ENCODE peak calls at places on chromosomes 4 and X, in six cellular contexts. One of them, this sample, is unnamed.

GRCh38 chrX:49761481-49761880 is 65.7 kb upstream of the PAGE1 start:
- DNase-seq in neural progenitor cell: peak; percentile 24
- DNase-seq in MM.1S: peak; percentile 20
- DNase-seq in GM23338: peak; percentile 37
- DNase-seq in HCT116: no peak
- DNase-seq in hepatocyte: peak; percentile 31
- DNase-seq in this sample: peak; percentile 27

GRCh38 chr4:137463377-137464003 is 68.8 kb downstream of the PCDH18 start:
- DNase-seq in hepatocyte: no peak
- DNase-seq in GM23338: no peak
- DNase-seq in MM.1S: no peak
- DNase-seq in HCT116: no peak
- DNase-seq in neural progenitor cell: no peak
- DNase-seq in this sample: no peak

GRCh38 chr4:87677731-87678130 is 27.7 kb downstream of the DMP1 start:
- DNase-seq in hepatocyte: no peak
- DNase-seq in neural progenitor cell: no peak
- DNase-seq in HCT116: no peak
- DNase-seq in MM.1S: peak; percentile 58
- DNase-seq in GM23338: no peak
- DNase-seq in this sample: no peak

GRCh38 chrX:26558719-26559386 is 342.9 kb downstream of the MAGEB5 start:
- DNase-seq in GM23338: no peak
- DNase-seq in HCT116: no peak
- DNase-seq in MM.1S: no peak
- DNase-seq in neural progenitor cell: no peak
- DNase-seq in hepatocyte: no peak
- DNase-seq in this sample: no peak

GRCh38 chrX:135086197-135086854 is 34.0 kb downstream of the ETDB start:
- DNase-seq in HCT116: peak; percentile 63
- DNase-seq in neural progenitor cell: peak; percentile 69
- DNase-seq in GM23338: peak; percentile 82
- DNase-seq in MM.1S: peak; percentile 83
- DNase-seq in hepatocyte: peak; percentile 80
- DNase-seq in this sample: peak; percentile 84

GRCh38 chrX:110086916-110087484 is 84.1 kb downstream of the TMEM164 start:
- DNase-seq in MM.1S: no peak
- DNase-seq in HCT116: peak; percentile 59
- DNase-seq in neural progenitor cell: peak; percentile 7
- DNase-seq in hepatocyte: peak; percentile 64
- DNase-seq in GM23338: peak; percentile 8
- DNase-seq in this sample: peak; percentile 90

GRCh38 chr4:115515379-115516171 is 402.2 kb upstream of the NDST4 start:
- DNase-seq in HCT116: no peak
- DNase-seq in hepatocyte: no peak
- DNase-seq in MM.1S: peak; percentile 84
- DNase-seq in GM23338: no peak
- DNase-seq in neural progenitor cell: no peak
- DNase-seq in this sample: no peak

GRCh38 chr4:128513664-128514484 is 226.3 kb upstream of the PGRMC2 start:
- DNase-seq in neural progenitor cell: no peak
- DNase-seq in HCT116: no peak
- DNase-seq in MM.1S: peak; percentile 26
- DNase-seq in hepatocyte: no peak
- DNase-seq in GM23338: no peak
- DNase-seq in this sample: no peak

GRCh38 chr4:76879731-76880364 is 18.1 kb downstream of the SOWAHB start:
- DNase-seq in MM.1S: no peak
- DNase-seq in HCT116: no peak
- DNase-seq in hepatocyte: no peak
- DNase-seq in GM23338: no peak
- DNase-seq in neural progenitor cell: no peak
- DNase-seq in this sample: no peak

GRCh38 chr4:48203819-48204218 is 65.8 kb downstream of the TEC start:
- DNase-seq in HCT116: no peak
- DNase-seq in MM.1S: no peak
- DNase-seq in GM23338: no peak
- DNase-seq in neural progenitor cell: no peak
- DNase-seq in hepatocyte: no peak
- DNase-seq in this sample: no peak

GRCh38 chrX:3712870-3713224 is 602 bp downstream of the PRKX start:
- DNase-seq in GM23338: no peak
- DNase-seq in neural progenitor cell: no peak
- DNase-seq in MM.1S: no peak
- DNase-seq in HCT116: no peak
- DNase-seq in hepatocyte: no peak
- DNase-seq in this sample: peak; percentile 1

GRCh38 chr4:101136373-101137370 is 210.7 kb downstream of the PPP3CA start:
- DNase-seq in GM23338: no peak
- DNase-seq in hepatocyte: no peak
- DNase-seq in neural progenitor cell: no peak
- DNase-seq in MM.1S: no peak
- DNase-seq in HCT116: no peak
- DNase-seq in this sample: peak; percentile 11

GRCh38 chr4:168632246-168632832 is 135.5 kb downstream of the PALLD start:
- DNase-seq in hepatocyte: no peak
- DNase-seq in HCT116: no peak
- DNase-seq in MM.1S: no peak
- DNase-seq in neural progenitor cell: peak; percentile 87
- DNase-seq in GM23338: peak; percentile 76
- DNase-seq in this sample: peak; percentile 43

GRCh38 chr4:174244441-174244840 is 39.0 kb downstream of the FBXO8 start:
- DNase-seq in HCT116: no peak
- DNase-seq in MM.1S: no peak
- DNase-seq in hepatocyte: no peak
- DNase-seq in GM23338: no peak
- DNase-seq in neural progenitor cell: no peak
- DNase-seq in this sample: peak; percentile 35

GRCh38 chr4:69977582-69977981 is 12.1 kb upstream of the CSN2 start:
- DNase-seq in GM23338: no peak
- DNase-seq in neural progenitor cell: no peak
- DNase-seq in hepatocyte: no peak
- DNase-seq in HCT116: no peak
- DNase-seq in MM.1S: no peak
- DNase-seq in this sample: no peak

GRCh38 chrX:45001038-45001437 is 128.1 kb downstream of the KDM6A start:
- DNase-seq in hepatocyte: no peak
- DNase-seq in neural progenitor cell: no peak
- DNase-seq in MM.1S: no peak
- DNase-seq in GM23338: no peak
- DNase-seq in HCT116: no peak
- DNase-seq in this sample: peak; percentile 71

GRCh38 chrX:16022580-16023170 is 100.7 kb upstream of the GRPR start:
- DNase-seq in HCT116: peak; percentile 15
- DNase-seq in MM.1S: no peak
- DNase-seq in hepatocyte: no peak
- DNase-seq in GM23338: no peak
- DNase-seq in neural progenitor cell: no peak
- DNase-seq in this sample: peak; percentile 69

GRCh38 chrX:11239230-11239629 is 54.0 kb upstream of the AMELX start:
- DNase-seq in neural progenitor cell: no peak
- DNase-seq in MM.1S: peak; percentile 74
- DNase-seq in GM23338: no peak
- DNase-seq in HCT116: no peak
- DNase-seq in hepatocyte: peak; percentile 59
- DNase-seq in this sample: peak; percentile 86

GRCh38 chrX:13022926-13023325 is 21.5 kb downstream of the FAM9C start:
- DNase-seq in GM23338: no peak
- DNase-seq in neural progenitor cell: no peak
- DNase-seq in MM.1S: no peak
- DNase-seq in hepatocyte: no peak
- DNase-seq in HCT116: no peak
- DNase-seq in this sample: no peak

GRCh38 chr4:78601013-78601412 is 49.4 kb downstream of the ANXA3 start:
- DNase-seq in neural progenitor cell: no peak
- DNase-seq in MM.1S: no peak
- DNase-seq in HCT116: no peak
- DNase-seq in hepatocyte: no peak
- DNase-seq in GM23338: no peak
- DNase-seq in this sample: no peak

GRCh38 chr4:4870493-4871266 is 11.2 kb downstream of the MSX1 start:
- DNase-seq in hepatocyte: no peak
- DNase-seq in HCT116: no peak
- DNase-seq in GM23338: no peak
- DNase-seq in neural progenitor cell: no peak
- DNase-seq in MM.1S: no peak
- DNase-seq in this sample: no peak

GRCh38 chr4:123415977-123416376 is 19.4 kb downstream of the SPRY1 start:
- DNase-seq in GM23338: no peak
- DNase-seq in hepatocyte: no peak
- DNase-seq in neural progenitor cell: no peak
- DNase-seq in MM.1S: no peak
- DNase-seq in HCT116: no peak
- DNase-seq in this sample: peak; percentile 83

GRCh38 chr4:128524311-128524710 is 236.7 kb upstream of the PGRMC2 start:
- DNase-seq in GM23338: no peak
- DNase-seq in neural progenitor cell: no peak
- DNase-seq in hepatocyte: peak; percentile 39
- DNase-seq in MM.1S: no peak
- DNase-seq in HCT116: peak; percentile 53
- DNase-seq in this sample: peak; percentile 84

GRCh38 chr4:19694829-19695228 is 556.9 kb upstream of the SLIT2 start:
- DNase-seq in neural progenitor cell: no peak
- DNase-seq in MM.1S: no peak
- DNase-seq in GM23338: no peak
- DNase-seq in hepatocyte: no peak
- DNase-seq in HCT116: no peak
- DNase-seq in this sample: no peak

GRCh38 chrX:24146283-24146865 is 3.2 kb upstream of the ZFX start:
- DNase-seq in GM23338: no peak
- DNase-seq in MM.1S: no peak
- DNase-seq in HCT116: no peak
- DNase-seq in hepatocyte: no peak
- DNase-seq in neural progenitor cell: peak; percentile 37
- DNase-seq in this sample: peak; percentile 27

GRCh38 chr4:71294301-71294700 is 44.5 kb upstream of the SLC4A4 start:
- DNase-seq in hepatocyte: no peak
- DNase-seq in MM.1S: no peak
- DNase-seq in neural progenitor cell: no peak
- DNase-seq in GM23338: no peak
- DNase-seq in HCT116: no peak
- DNase-seq in this sample: no peak

GRCh38 chr4:41176357-41176756 is 38.0 kb downstream of the APBB2 start:
- DNase-seq in hepatocyte: no peak
- DNase-seq in MM.1S: no peak
- DNase-seq in HCT116: no peak
- DNase-seq in neural progenitor cell: no peak
- DNase-seq in GM23338: no peak
- DNase-seq in this sample: peak; percentile 36

DNA sequence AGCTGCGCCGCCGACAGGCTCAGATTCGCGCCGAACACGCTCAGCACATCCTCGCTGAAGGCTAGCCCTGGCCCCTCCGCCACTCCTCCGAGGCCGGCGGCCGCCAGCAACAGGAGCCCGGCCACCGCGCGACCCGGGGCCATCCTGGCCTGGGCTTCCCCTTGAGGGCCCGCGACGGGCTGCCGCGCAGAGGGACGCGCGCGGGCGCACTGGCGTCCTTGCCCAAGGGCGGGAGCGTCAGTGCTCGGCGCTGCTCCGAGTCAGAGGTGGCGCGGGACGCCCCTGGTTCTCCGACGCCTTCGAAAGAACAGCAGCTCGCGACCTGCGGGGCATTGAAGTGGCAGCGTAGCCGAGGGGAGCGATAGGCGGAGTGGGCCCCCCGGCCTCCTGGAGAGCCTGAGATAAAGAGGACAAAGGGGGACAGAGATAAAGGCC is 745 bp downstream of the SLC39A8 start:
- DNase-seq in MM.1S: peak; percentile 79
- DNase-seq in HCT116: peak; percentile 10
- DNase-seq in GM23338: peak; percentile 68
- DNase-seq in hepatocyte: peak; percentile 76
- DNase-seq in neural progenitor cell: peak; percentile 79
- DNase-seq in this sample: peak; percentile 52
- TF ChIP-seq CTCF in MM.1S: no peak
- TF ChIP-seq CTCF in HCT116: no peak
- TF ChIP-seq CTCF in GM23338: no peak
- TF ChIP-seq CTCF in hepatocyte: no peak
- TF ChIP-seq CTCF in neural progenitor cell: no peak
- TF ChIP-seq CTCF in this sample: no peak

DNA sequence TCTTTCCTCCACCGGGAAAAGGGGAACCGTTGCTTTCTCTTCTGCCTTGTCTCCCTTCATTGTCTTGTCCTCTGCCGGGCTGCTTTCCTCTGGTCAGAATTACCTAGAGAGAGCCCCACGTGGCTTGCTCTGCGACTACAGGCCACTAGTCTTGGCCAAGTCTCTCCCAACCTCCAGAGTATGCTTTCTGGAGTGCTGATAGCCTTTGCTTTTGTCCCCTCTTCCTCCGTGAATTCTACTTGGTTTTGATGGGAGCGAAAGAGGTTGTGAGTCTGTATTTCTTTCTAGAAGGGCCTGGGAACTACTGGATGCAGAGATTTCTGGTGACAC is 5.3 kb upstream of the POU4F2 start:
- DNase-seq in hepatocyte: no peak
- DNase-seq in GM23338: peak; percentile 67
- DNase-seq in MM.1S: no peak
- DNase-seq in neural progenitor cell: no peak
- DNase-seq in HCT116: no peak
- DNase-seq in this sample: no peak
- TF ChIP-seq EZH2 in hepatocyte: no peak
- TF ChIP-seq EZH2 in GM23338: peak; percentile 82
- TF ChIP-seq EZH2 in MM.1S: no peak
- TF ChIP-seq EZH2 in neural progenitor cell: no peak
- TF ChIP-seq EZH2 in HCT116: no peak
- TF ChIP-seq EZH2 in this sample: no peak

DNA sequence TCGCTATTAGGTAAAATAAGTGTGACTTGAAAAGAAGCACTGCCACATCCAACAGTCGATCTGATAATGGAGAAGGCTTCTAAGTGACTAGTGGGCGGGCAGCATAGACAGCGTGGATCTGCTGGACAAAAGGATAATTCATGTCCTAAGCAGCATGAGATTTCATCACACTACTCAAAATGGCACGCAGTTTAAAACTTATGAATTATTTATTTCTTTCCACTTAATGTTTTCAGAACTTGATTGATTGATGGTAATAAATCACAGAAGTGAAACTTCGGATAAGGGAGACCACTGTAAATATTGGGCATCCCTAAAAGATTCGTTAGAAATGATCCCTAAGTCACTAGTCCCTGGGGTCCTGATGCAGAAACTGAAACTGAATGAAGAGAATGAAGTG is 93.0 kb upstream of the ANK2 start:
- DNase-seq in HCT116: no peak
- DNase-seq in GM23338: no peak
- DNase-seq in MM.1S: no peak
- DNase-seq in hepatocyte: no peak
- DNase-seq in neural progenitor cell: no peak
- DNase-seq in this sample: no peak
- TF ChIP-seq EZH2phosphoT487 in HCT116: no peak
- TF ChIP-seq EZH2phosphoT487 in GM23338: no peak
- TF ChIP-seq EZH2phosphoT487 in MM.1S: no peak
- TF ChIP-seq EZH2phosphoT487 in hepatocyte: no peak
- TF ChIP-seq EZH2phosphoT487 in neural progenitor cell: no peak
- TF ChIP-seq EZH2phosphoT487 in this sample: no peak

DNA sequence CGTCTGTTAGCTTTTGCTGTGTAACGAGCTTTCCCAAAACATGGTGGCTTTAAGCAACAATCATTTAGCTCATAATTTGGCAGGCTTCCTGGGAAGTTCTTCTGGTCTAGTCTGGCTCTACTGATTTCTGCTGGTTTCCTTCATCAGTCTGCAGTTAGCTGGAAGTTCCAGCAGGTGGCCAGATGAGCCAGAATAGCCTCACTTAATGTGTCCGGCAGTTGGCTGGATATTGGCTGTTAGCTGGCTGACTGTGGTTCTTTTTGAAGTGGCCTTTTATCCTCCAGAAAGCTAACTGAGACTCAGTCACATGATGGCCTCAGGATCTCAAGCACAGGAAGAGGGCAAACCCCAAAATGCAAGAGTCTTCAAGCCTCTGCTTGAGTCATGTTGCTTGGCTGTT is 34.9 kb downstream of the FTHL17 start:
- DNase-seq in GM23338: peak; percentile 60
- DNase-seq in hepatocyte: peak; percentile 55
- DNase-seq in MM.1S: peak; percentile 51
- DNase-seq in neural progenitor cell: peak; percentile 71
- DNase-seq in HCT116: peak; percentile 6
- DNase-seq in this sample: peak; percentile 63
- TF ChIP-seq CTCF in GM23338: peak; percentile 69
- TF ChIP-seq CTCF in hepatocyte: peak; percentile 42
- TF ChIP-seq CTCF in MM.1S: peak; percentile 62
- TF ChIP-seq CTCF in neural progenitor cell: peak; percentile 59
- TF ChIP-seq CTCF in HCT116: peak; percentile 56
- TF ChIP-seq CTCF in this sample: peak; percentile 66